ENCODE peak calls at places on chromosome 16, in four cellular contexts. K is T-cell, X is posterior cingulate gyrus, P is frontal cortex. L is an unnamed sample.

GRCh38 chr16:27326738-27327585 is 13.2 kb downstream of the IL4R start:
- DNase-seq in X (peak), K (peak), P (no peak), L (no peak)

GRCh38 chr16:50396770-50397525 is 28.2 kb upstream of the BRD7 start:
- DNase-seq in P (no peak), X (no peak), K (no peak), L (no peak)

GRCh38 chr16:28822520-28823290 is at the start of gene ATXN2L:
- DNase-seq in P (peak), K (peak), X (peak), L (peak)

GRCh38 chr16:79762217-79762616 is 161.7 kb upstream of the MAF start:
- DNase-seq in X (no peak), P (no peak), K (no peak), L (no peak)

GRCh38 chr16:19524866-19525723 is 1.4 kb downstream of the CCP110 start:
- DNase-seq in X (no peak), P (no peak), K (no peak), L (no peak)

GRCh38 chr16:7404217-7404616 is 71.6 kb downstream of the RBFOX1 start:
- DNase-seq in P (no peak), X (no peak), K (no peak), L (no peak)

GRCh38 chr16:69563605-69564580 is 1.9 kb upstream of the NFAT5 start:
- DNase-seq in P (no peak), X (no peak), K (peak), L (no peak)

GRCh38 chr16:56090076-56090475 is 101.2 kb upstream of the GNAO1 start:
- DNase-seq in K (no peak), P (no peak), X (no peak), L (no peak)

GRCh38 chr16:52499061-52499460 is 47.9 kb downstream of the TOX3 start:
- DNase-seq in X (no peak), K (no peak), P (no peak), L (no peak)

GRCh38 chr16:61083711-61084110 is 952.5 kb downstream of the CDH8 start:
- DNase-seq in K (no peak), X (no peak), P (no peak), L (no peak)

GRCh38 chr16:64017789-64018188 is 1104.1 kb downstream of the CDH11 start:
- DNase-seq in K (no peak), P (no peak), X (no peak), L (no peak)

GRCh38 chr16:14028207-14028606 is 42.9 kb upstream of the MRTFB start:
- DNase-seq in X (no peak), K (no peak), P (no peak), L (no peak)

GRCh38 chr16:67540756-67541155 is 12.1 kb downstream of the RIPOR1 start:
- DNase-seq in P (no peak), K (no peak), X (peak), L (no peak)

GRCh38 chr16:66266436-66267286 is 99.8 kb upstream of the CDH5 start:
- DNase-seq in K (no peak), P (no peak), X (no peak), L (no peak)

GRCh38 chr16:1914084-1914608 is 4.1 kb downstream of the HS3ST6 start:
- DNase-seq in K (no peak), P (no peak), X (no peak), L (no peak)

GRCh38 chr16:735982-736453 is 4.8 kb downstream of the CIAO3 start:
- DNase-seq in X (no peak), P (no peak), K (no peak), L (no peak)

GRCh38 chr16:29254676-29255495 is 151.6 kb downstream of the NPIPB11 start:
- DNase-seq in P (no peak), K (no peak), X (no peak), L (no peak)

GRCh38 chr16:55144656-55145055 is 179.3 kb upstream of the IRX6 start:
- DNase-seq in X (no peak), K (no peak), P (no peak), L (no peak)

GRCh38 chr16:69171325-69172095 is 15.5 kb upstream of the SNTB2 start:
- DNase-seq in X (no peak), P (no peak), K (no peak), L (no peak)

GRCh38 chr16:87064731-87065720 is 252.2 kb downstream of the C16orf95 start:
- DNase-seq in P (no peak), K (no peak), X (no peak), L (no peak)

GRCh38 chr16:25299792-25300590 is 42.3 kb upstream of the ZKSCAN2 start:
- DNase-seq in P (no peak), X (no peak), K (no peak), L (no peak)

GRCh38 chr16:57694556-57695377 is at the start of gene DRC7:
- DNase-seq in X (peak), K (no peak), P (peak), L (peak)

GRCh38 chr16:15990902-15991301 is 41.5 kb downstream of the ABCC1 start:
- DNase-seq in X (peak), P (no peak), K (no peak), L (no peak)

GRCh38 chr16:27642753-27643152 is 92.8 kb downstream of the KATNIP start:
- DNase-seq in X (no peak), K (no peak), P (no peak), L (no peak)

GRCh38 chr16:75298252-75298651 is 46.8 kb upstream of the BCAR1 start:
- DNase-seq in K (no peak), P (no peak), X (no peak), L (no peak)

GRCh38 chr16:79981814-79982213 is 381.3 kb upstream of the MAF start:
- DNase-seq in K (no peak), P (no peak), X (no peak), L (no peak)

GRCh38 chr16:13957197-13958078 is 37.5 kb downstream of the ERCC4 start:
- DNase-seq in K (no peak), P (no peak), X (peak), L (no peak)

GRCh38 chr16:14420721-14421488 is 209.2 kb downstream of the PARN start:
- DNase-seq in P (no peak), X (no peak), K (no peak), L (no peak)

GRCh38 chr16:4309833-4310266 is 6.0 kb upstream of the GLIS2 start:
- DNase-seq in P (peak), K (peak), X (peak), L (no peak)

GRCh38 chr16:86676216-86676800 is 98.0 kb downstream of the FOXL1 start:
- DNase-seq in P (no peak), X (no peak), K (no peak), L (no peak)

GRCh38 chr16:66517586-66518263 is 32.2 kb downstream of the TK2 start:
- DNase-seq in X (peak), K (no peak), P (no peak), L (no peak)

GRCh38 chr16:84874553-84874952 is 54.8 kb downstream of the CRISPLD2 start:
- DNase-seq in K (no peak), X (no peak), P (no peak), L (no peak)

GRCh38 chr16:89828199-89828869 is at the start of gene SPIRE2:
- DNase-seq in X (peak), P (peak), K (peak), L (no peak)

GRCh38 chr16:74730049-74730683 is 29.5 kb upstream of the MLKL start:
- DNase-seq in K (no peak), X (peak), P (no peak), L (no peak)

GRCh38 chr16:31706925-31707324 is 166.7 kb upstream of the ZNF267 start:
- DNase-seq in X (no peak), P (no peak), K (no peak), L (no peak)

GRCh38 chr16:73228649-73229048 is 180.7 kb upstream of the ZFHX3 start:
- DNase-seq in K (no peak), P (no peak), X (no peak), L (no peak)

GRCh38 chr16:86510465-86511261 is at the start of gene FOXF1:
- DNase-seq in P (peak), K (no peak), X (no peak), L (no peak)